ENCODE peak calls at places on chromosomes 7 and 10, in nine cellular contexts. J is HCT116, V is GM23338, O is psoas muscle, A is A549, P is colonic mucosa, C is tibial artery, D is brain microvascular endothelial cell, I is Panc1. N is an unnamed sample.

GRCh38 chr7:1897076-1897860 is 227.2 kb downstream of the ELFN1 start:
- DNase-seq in P (no peak), C (no peak), I (no peak), A (no peak), J (no peak), V (no peak), D (no peak), O (peak; percentile 42), N (no peak)

GRCh38 chr10:62076872-62077271 is 175.4 kb downstream of the ARID5B start:
- DNase-seq in V (no peak), J (no peak), O (no peak), I (peak; percentile 81), C (no peak), D (peak; percentile 84), P (no peak), A (peak; percentile 79), N (no peak)

GRCh38 chr7:117715784-117716445 is 157.3 kb downstream of the CTTNBP2 start:
- DNase-seq in J (peak; percentile 26), C (no peak), D (peak; percentile 54), O (no peak), I (peak; percentile 42), P (peak; percentile 76), A (peak; percentile 83), V (peak; percentile 84), N (peak; percentile 73)

GRCh38 chr10:124625831-124626238 is 118.3 kb downstream of the FAM53B start:
- DNase-seq in I (no peak), O (peak; percentile 93), J (no peak), A (no peak), C (no peak), V (no peak), P (no peak), D (no peak), N (no peak)

GRCh38 chr7:88092676-88092999 is 127.2 kb downstream of the SRI start:
- DNase-seq in J (no peak), O (no peak), V (no peak), D (no peak), P (no peak), A (no peak), I (no peak), C (no peak), N (no peak)

GRCh38 chr7:5423272-5423843 is at the start of gene TNRC18:
- DNase-seq in P (peak; percentile 33), O (peak; percentile 76), A (no peak), V (no peak), D (no peak), J (no peak), C (peak; percentile 79), I (no peak), N (no peak)

GRCh38 chr7:42189535-42189934 is 47.5 kb downstream of the GLI3 start:
- DNase-seq in D (no peak), P (no peak), A (no peak), J (no peak), O (no peak), V (no peak), C (no peak), I (no peak), N (peak; percentile 38)

GRCh38 chr10:77162697-77163096 is 474.9 kb downstream of the KCNMA1 start:
- DNase-seq in O (no peak), I (no peak), A (peak; percentile 53), V (no peak), C (no peak), D (peak; percentile 78), P (no peak), J (no peak), N (peak; percentile 54)

GRCh38 chr7:75804705-75805104 is 8.9 kb downstream of the CCL24 start:
- DNase-seq in O (no peak), V (no peak), P (no peak), C (no peak), I (no peak), J (no peak), D (no peak), A (no peak), N (no peak)
- H3K4me3 ChIP-seq in O (no peak overlapping the region), V (no peak overlapping the region), P (no peak overlapping the region), C (no peak overlapping the region), I (no peak overlapping the region), J (no peak overlapping the region), D (no peak overlapping the region), A (no peak overlapping the region), N (no peak overlapping the region)

GRCh38 chr10:31706921-31707571 is 221.6 kb downstream of the ARHGAP12 start:
- DNase-seq in C (peak; percentile 77), A (no peak), I (no peak), V (no peak), O (peak; percentile 73), J (no peak), D (no peak), P (no peak), N (peak; percentile 13)

GRCh38 chr10:31707578-31708411 is 220.8 kb downstream of the ARHGAP12 start:
- DNase-seq in D (peak; percentile 80), O (peak; percentile 78), A (no peak), J (no peak), V (no peak), C (peak; percentile 72), P (peak; percentile 43), I (no peak), N (peak; percentile 80)

GRCh38 chr10:31709501-31709900 is 219.1 kb downstream of the ARHGAP12 start:
- DNase-seq in I (no peak), V (no peak), O (no peak), P (no peak), D (no peak), C (no peak), J (no peak), A (no peak), N (no peak)

GRCh38 chr10:31708513-31708912 is 220.1 kb downstream of the ARHGAP12 start:
- DNase-seq in A (no peak), P (no peak), O (peak; percentile 56), D (no peak), C (no peak), J (no peak), V (no peak), I (no peak), N (peak; percentile 19)

DNA sequence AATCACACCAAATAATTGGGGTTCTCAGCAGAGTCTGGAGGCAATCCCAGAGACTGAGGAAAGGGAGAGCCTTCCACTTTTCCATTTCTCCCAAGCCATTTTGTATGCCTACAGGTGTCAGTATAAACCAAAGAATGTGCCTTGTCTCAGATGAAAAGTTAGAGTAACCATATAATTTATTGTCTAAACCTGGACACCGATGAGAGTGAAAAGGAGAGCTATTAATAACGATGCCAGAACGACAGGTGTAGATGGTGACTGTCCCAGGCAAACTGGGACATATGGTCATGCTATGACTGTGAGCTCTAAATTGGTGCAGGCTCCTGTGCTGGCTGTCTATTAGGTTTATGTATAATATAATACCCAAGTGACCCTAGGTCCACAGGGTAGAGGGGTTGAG is 219.6 kb downstream of the ARHGAP12 start:
- DNase-seq in P (no peak), C (no peak), I (peak; percentile 4), A (no peak), O (peak; percentile 60), D (no peak), V (no peak), J (no peak), N (no peak)
- TF ChIP-seq CTCF in P (no peak), C (no peak), I (no peak), A (no peak), O (peak; percentile 52), D (peak; percentile 26), V (peak; percentile 44), J (no peak), N (no peak)

GRCh38 chr7:3157541-3158287 is 114.0 kb upstream of the CARD11 start:
- DNase-seq in A (no peak), P (no peak), V (no peak), J (no peak), C (no peak), O (no peak), I (no peak), D (peak; percentile 18), N (no peak)
- H3K4me3 ChIP-seq in A (no peak overlapping the region), P (no peak overlapping the region), V (no peak overlapping the region), J (no peak overlapping the region), C (no peak overlapping the region), O (no peak overlapping the region), I (no peak overlapping the region), D (no peak overlapping the region), N (no peak overlapping the region)

GRCh38 chr7:104111294-104111693 is 96.5 kb downstream of the ORC5 start:
- DNase-seq in I (no peak), P (no peak), D (no peak), A (no peak), V (no peak), C (no peak), O (no peak), J (no peak), N (no peak)

DNA sequence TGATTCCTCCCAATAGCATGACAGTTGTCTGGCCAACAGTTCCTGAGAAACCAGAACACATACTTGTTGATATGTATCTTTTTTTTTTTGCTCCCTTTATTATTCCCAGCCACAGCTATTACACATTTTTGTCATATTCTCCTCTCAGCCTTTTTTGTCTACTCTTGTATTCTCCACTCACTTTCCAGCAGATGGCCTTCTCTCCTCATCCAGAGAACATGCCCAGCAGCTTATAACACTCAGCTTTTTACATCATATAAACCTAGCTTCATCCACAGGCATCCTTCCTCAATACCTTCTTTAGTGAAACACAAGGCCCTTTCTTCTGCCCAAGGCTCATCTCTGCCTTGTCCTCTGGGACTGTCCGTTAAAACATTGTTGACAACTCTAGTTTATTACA is 101.7 kb downstream of the ORC5 start:
- DNase-seq in D (peak; percentile 18), J (no peak), C (no peak), P (no peak), O (no peak), I (no peak), V (no peak), A (no peak), N (peak; percentile 36)
- TF ChIP-seq CTCF in D (peak; percentile 42), J (no peak), C (no peak), P (no peak), O (peak; percentile 43), I (peak; percentile 13), V (no peak), A (no peak), N (peak; percentile 37)

GRCh38 chr10:101214446-101215396 is 14.5 kb downstream of the LBX1 start:
- DNase-seq in P (peak; percentile 71), J (peak; percentile 66), A (peak; percentile 74), C (no peak), O (peak; percentile 84), I (no peak), D (no peak), V (peak; percentile 96), N (peak; percentile 37)
- H3K4me3 ChIP-seq in P (no peak overlapping the region), J (peak overlapping the region; percentile 55), A (peak overlapping the region; percentile 40), C (no peak overlapping the region), O (peak overlapping the region; percentile 61), I (peak overlapping the region; percentile 68), D (no peak overlapping the region), V (peak overlapping the region; percentile 56), N (no peak overlapping the region)

DNA sequence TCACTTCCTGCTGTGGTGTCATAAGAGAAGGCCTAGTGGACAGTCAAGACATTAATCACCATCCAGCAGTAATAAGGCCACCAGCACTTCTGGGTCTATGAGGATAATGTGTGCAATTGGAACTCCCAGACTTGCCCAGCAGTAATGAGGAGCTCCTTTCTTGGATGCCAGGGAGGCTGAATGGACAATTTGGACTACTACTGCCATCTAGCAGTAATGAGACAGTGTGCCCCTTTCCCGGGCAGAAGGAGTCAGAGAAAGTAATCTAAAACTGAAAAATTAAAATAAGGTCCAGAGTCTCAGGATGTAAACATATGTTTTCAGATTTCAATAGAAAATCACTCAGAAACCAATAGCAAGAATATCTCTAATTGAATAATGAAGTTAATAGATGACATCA is 400.4 kb downstream of the CDC14C start:
- DNase-seq in O (no peak), A (peak; percentile 4), V (peak; percentile 13), I (peak; percentile 7), D (no peak), P (no peak), J (no peak), C (no peak), N (peak; percentile 0)
- TF ChIP-seq CTCF in O (no peak), A (no peak), V (no peak), I (peak; percentile 42), D (no peak), P (no peak), J (no peak), C (no peak), N (no peak)

GRCh38 chr10:31192475-31192874 is 126.5 kb upstream of the ZEB1 start:
- DNase-seq in P (no peak), I (no peak), O (no peak), C (no peak), J (no peak), A (no peak), V (no peak), D (no peak), N (no peak)
- H3K4me3 ChIP-seq in P (no peak overlapping the region), I (no peak overlapping the region), O (no peak overlapping the region), C (no peak overlapping the region), J (no peak overlapping the region), A (no peak overlapping the region), V (no peak overlapping the region), D (no peak overlapping the region), N (no peak overlapping the region)

N was measured in fibroblast of villous mesenchyme.